ENCODE peak calls at places on chromosomes 7 and 10, in ten cellular contexts. Y is transverse colon, F is tibial nerve, I is breast epithelium, V is spleen, U is adrenal gland, R is heart left ventricle, B is stomach, O is IMR-90, Z is Peyer's patch. W is an unnamed sample.

GRCh38 chr10:124717911-124718734 is 26.1 kb downstream of the FAM53B start:
- DNase-seq in Y (no peak), F (no peak), I (no peak), V (peak; percentile 85), U (no peak), R (no peak), B (no peak), O (no peak), Z (peak; percentile 75), W (no peak)

GRCh38 chr10:91424016-91424415 is 13.9 kb downstream of the HECTD2 start:
- DNase-seq in Y (no peak), F (no peak), I (no peak), V (no peak), U (no peak), R (no peak), B (no peak), O (peak; percentile 49), Z (no peak), W (no peak)

GRCh38 chr7:106542550-106543220 is 118.3 kb downstream of the CCDC71L start:
- DNase-seq in Y (peak; percentile 73), F (peak; percentile 33), I (peak; percentile 63), V (no peak), U (peak; percentile 52), R (peak; percentile 45), B (peak; percentile 60), O (peak; percentile 89), Z (peak; percentile 85), W (no peak)

GRCh38 chr10:101467286-101467770 is 113.4 kb downstream of the BTRC start:
- DNase-seq in Y (no peak), F (no peak), I (peak; percentile 40), V (no peak), U (no peak), R (peak; percentile 23), B (no peak), O (peak; percentile 78), Z (peak; percentile 57), W (no peak)

GRCh38 chr7:3068568-3068967 is 24.9 kb upstream of the CARD11 start:
- DNase-seq in Y (no peak), F (no peak), I (no peak), V (no peak), U (no peak), R (no peak), B (no peak), O (no peak), Z (no peak), W (no peak)

GRCh38 chr7:23020742-23021401 is 6.9 kb upstream of the HYCC1 start:
- DNase-seq in Y (no peak), F (no peak), I (no peak), V (no peak), U (no peak), R (no peak), B (no peak), O (peak; percentile 88), Z (no peak), W (no peak)

GRCh38 chr10:51860257-51860656 is 160.9 kb upstream of the CSTF2T start:
- DNase-seq in Y (no peak), F (no peak), I (peak; percentile 19), V (no peak), U (peak; percentile 27), R (peak; percentile 39), B (no peak), O (peak; percentile 39), Z (no peak), W (no peak)

GRCh38 chr7:93920496-93921189 is 892 bp upstream of the GNG11 start:
- DNase-seq in Y (no peak), F (no peak), I (no peak), V (no peak), U (no peak), R (no peak), B (no peak), O (no peak), Z (no peak), W (no peak)

GRCh38 chr10:93652857-93653256 is 40.5 kb downstream of the PDE6C start:
- DNase-seq in Y (no peak), F (no peak), I (no peak), V (no peak), U (no peak), R (no peak), B (no peak), O (peak; percentile 11), Z (no peak), W (no peak)

GRCh38 chr7:47143344-47143743 is 438.6 kb downstream of the TNS3 start:
- DNase-seq in Y (no peak), F (no peak), I (no peak), V (no peak), U (no peak), R (no peak), B (no peak), O (peak; percentile 84), Z (no peak), W (no peak)

GRCh38 chr10:65275296-65275695 is 1650.5 kb upstream of the LRRTM3 start:
- DNase-seq in Y (no peak), F (no peak), I (no peak), V (no peak), U (no peak), R (no peak), B (no peak), O (no peak), Z (no peak), W (no peak)

GRCh38 chr10:127150136-127150535 is 46.3 kb downstream of the INSYN2A start:
- DNase-seq in Y (no peak), F (no peak), I (no peak), V (no peak), U (no peak), R (no peak), B (no peak), O (peak; percentile 75), Z (no peak), W (no peak)

GRCh38 chr7:111760043-111760442 is 197.8 kb upstream of the IMMP2L start:
- DNase-seq in Y (no peak), F (no peak), I (no peak), V (no peak), U (no peak), R (no peak), B (no peak), O (no peak), Z (no peak), W (no peak)

GRCh38 chr7:131606346-131607290 is 50.2 kb upstream of the PODXL start:
- DNase-seq in Y (no peak), F (no peak), I (no peak), V (no peak), U (no peak), R (no peak), B (no peak), O (no peak), Z (no peak), W (no peak)

GRCh38 chr7:27605689-27606269 is 56.9 kb downstream of the HIBADH start:
- DNase-seq in Y (no peak), F (no peak), I (no peak), V (no peak), U (no peak), R (no peak), B (no peak), O (peak; percentile 52), Z (no peak), W (no peak)

GRCh38 chr10:42976353-42977031 is 100.4 kb upstream of the RET start:
- DNase-seq in Y (no peak), F (peak; percentile 4), I (no peak), V (peak; percentile 43), U (no peak), R (no peak), B (peak; percentile 17), O (no peak), Z (no peak), W (peak; percentile 14)

GRCh38 chr10:9097206-9097990 is 1042.9 kb downstream of the GATA3 start:
- DNase-seq in Y (no peak), F (no peak), I (no peak), V (no peak), U (no peak), R (no peak), B (no peak), O (no peak), Z (no peak), W (no peak)

GRCh38 chr7:154947604-154948003 is 55.3 kb downstream of the PAXIP1 start:
- DNase-seq in Y (no peak), F (no peak), I (no peak), V (no peak), U (no peak), R (no peak), B (no peak), O (no peak), Z (no peak), W (no peak)

GRCh38 chr7:79132844-79133451 is 320.5 kb downstream of the MAGI2 start:
- DNase-seq in Y (no peak), F (no peak), I (no peak), V (no peak), U (no peak), R (no peak), B (no peak), O (peak; percentile 52), Z (no peak), W (no peak)

GRCh38 chr7:79130715-79131114 is 322.8 kb downstream of the MAGI2 start:
- DNase-seq in Y (no peak), F (no peak), I (no peak), V (no peak), U (no peak), R (no peak), B (no peak), O (no peak), Z (no peak), W (no peak)
- TF ChIP-seq POLR2A in Y (no peak), F (no peak), I (no peak), V (no peak), U (no peak), R (no peak), B (no peak), O (no peak), Z (no peak), W (no peak)

DNA sequence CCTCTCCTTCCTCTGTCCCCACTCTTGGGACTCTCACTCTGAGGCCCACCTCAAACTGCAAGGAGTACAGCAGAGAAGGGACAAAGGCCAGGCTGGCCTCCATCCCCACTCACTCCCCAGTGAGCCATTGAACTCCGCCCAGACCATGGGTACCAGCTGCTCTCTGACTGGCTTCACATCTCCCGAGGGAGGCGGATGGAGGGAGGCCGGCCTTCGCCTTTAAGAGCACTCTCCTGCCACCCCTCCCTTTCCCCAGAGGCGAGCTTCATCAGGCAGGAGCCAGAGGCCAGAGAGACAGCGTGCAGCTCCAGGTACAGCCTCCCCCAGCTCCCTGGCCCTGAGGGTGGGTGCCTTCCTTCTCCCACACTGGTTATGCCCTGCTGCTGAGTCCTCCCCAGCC is 1.8 kb upstream of the LDB3 start:
- DNase-seq in Y (no peak), F (no peak), I (no peak), V (no peak), U (no peak), R (no peak), B (no peak), O (no peak), Z (no peak), W (no peak)
- H3K4me3 ChIP-seq in Y (no peak overlapping the region), F (peak overlapping the region; percentile 33), I (no peak overlapping the region), V (no peak overlapping the region), U (no peak overlapping the region), R (peak overlapping the region; percentile 68), B (no peak overlapping the region), O (no peak overlapping the region), Z (no peak overlapping the region), W (no peak overlapping the region)

GRCh38 chr7:5525271-5526189 is 101.9 kb upstream of the TNRC18 start:
- DNase-seq in Y (peak; percentile 66), F (no peak), I (peak; percentile 55), V (no peak), U (no peak), R (no peak), B (peak; percentile 40), O (peak; percentile 54), Z (peak; percentile 61), W (no peak)
- TF ChIP-seq POLR2A in Y (peak; percentile 58), F (no peak), I (no peak), V (no peak), U (peak; percentile 61), R (no peak), B (no peak), O (no peak), Z (peak; percentile 12), W (peak; percentile 44)

GRCh38 chr7:30309842-30310435 is 25.5 kb downstream of the ZNRF2 start:
- DNase-seq in Y (no peak), F (no peak), I (no peak), V (no peak), U (no peak), R (no peak), B (no peak), O (no peak), Z (no peak), W (no peak)
- H3K4me3 ChIP-seq in Y (no peak overlapping the region), F (no peak overlapping the region), I (no peak overlapping the region), V (no peak overlapping the region), U (no peak overlapping the region), R (no peak overlapping the region), B (no peak overlapping the region), O (no peak overlapping the region), Z (no peak overlapping the region), W (no peak overlapping the region)

W was measured in right lobe of liver.